ENCODE peak calls at places on chromosomes 4 and X, in eight cellular contexts. L is lower lobe of right lung; C is IMR-90; Q is sigmoid colon; O is CD8-positive, alpha-beta memory T cell; Z is gastrocnemius medialis; T is body of pancreas; G is AG04450. Y is an unnamed sample.

GRCh38 chr4:185405296-185405999 is 8.8 kb downstream of the ANKRD37 start:
- DNase-seq in L (no peak), C (no peak), Q (no peak), O (no peak), Z (no peak), T (no peak), G (no peak), Y (no peak)

GRCh38 chr4:18735740-18736288 is 714.3 kb upstream of the LCORL start:
- DNase-seq in L (no peak), C (no peak), Q (no peak), O (no peak), Z (no peak), T (no peak), G (no peak), Y (no peak)

GRCh38 chr4:185839770-185840169 is 27.8 kb upstream of the SORBS2 start:
- DNase-seq in L (no peak), C (peak; percentile 26), Q (no peak), O (no peak), Z (no peak), T (no peak), G (no peak), Y (no peak)

GRCh38 chrX:113275769-113276168 is 435.1 kb upstream of the AMOT start:
- DNase-seq in L (no peak), C (no peak), Q (no peak), O (no peak), Z (no peak), T (no peak), G (no peak), Y (no peak)

GRCh38 chr4:5003372-5003857 is 15.8 kb downstream of the CYTL1 start:
- DNase-seq in L (no peak), C (no peak), Q (no peak), O (no peak), Z (no peak), T (no peak), G (no peak), Y (no peak)

GRCh38 chr4:106034751-106035150 is 139.5 kb downstream of the NPNT start:
- DNase-seq in L (no peak), C (no peak), Q (no peak), O (no peak), Z (no peak), T (no peak), G (no peak), Y (no peak)

GRCh38 chr4:120753854-120754253 is 168.7 kb downstream of the PRDM5 start:
- DNase-seq in L (no peak), C (no peak), Q (no peak), O (no peak), Z (no peak), T (no peak), G (no peak), Y (no peak)

GRCh38 chr4:103171006-103171405 is 27.1 kb downstream of the CENPE start:
- DNase-seq in L (no peak), C (no peak), Q (no peak), O (no peak), Z (no peak), T (no peak), G (no peak), Y (no peak)

GRCh38 chr4:123744664-123745290 is 348.2 kb downstream of the SPRY1 start:
- DNase-seq in L (no peak), C (peak; percentile 7), Q (peak; percentile 65), O (no peak), Z (no peak), T (peak; percentile 6), G (no peak), Y (no peak)

GRCh38 chr4:181523973-181524372 is 719.2 kb upstream of the TENM3 start:
- DNase-seq in L (no peak), C (no peak), Q (no peak), O (no peak), Z (no peak), T (no peak), G (no peak), Y (no peak)

GRCh38 chr4:42306221-42307109 is 90.8 kb upstream of the SHISA3 start:
- DNase-seq in L (no peak), C (no peak), Q (peak; percentile 66), O (no peak), Z (peak; percentile 22), T (peak; percentile 9), G (no peak), Y (no peak)

GRCh38 chr4:56626963-56627362 is 54.1 kb downstream of the HOPX start:
- DNase-seq in L (no peak), C (no peak), Q (no peak), O (no peak), Z (no peak), T (no peak), G (no peak), Y (no peak)

GRCh38 chrX:87370865-87371264 is 146.7 kb upstream of the KLHL4 start:
- DNase-seq in L (no peak), C (no peak), Q (no peak), O (no peak), Z (no peak), T (no peak), G (no peak), Y (no peak)

GRCh38 chr4:150973626-150974250 is 41.3 kb downstream of the LRBA start:
- DNase-seq in L (no peak), C (no peak), Q (no peak), O (no peak), Z (no peak), T (no peak), G (no peak), Y (no peak)

GRCh38 chr4:67702166-67702565 is 1.2 kb upstream of the UBA6 start:
- DNase-seq in L (no peak), C (no peak), Q (no peak), O (no peak), Z (no peak), T (no peak), G (no peak), Y (no peak)

GRCh38 chr4:168558587-168558986 is 61.7 kb downstream of the PALLD start:
- DNase-seq in L (no peak), C (peak; percentile 60), Q (no peak), O (no peak), Z (no peak), T (no peak), G (no peak), Y (no peak)
- H3K27ac ChIP-seq in L (no peak overlapping the region), C (no peak overlapping the region), Q (no peak overlapping the region), O (no peak overlapping the region), Z (no peak overlapping the region), T (no peak overlapping the region), G (no peak overlapping the region), Y (no peak overlapping the region)

GRCh38 chrX:12581546-12581945 is 209.7 kb upstream of the PRPS2 start:
- DNase-seq in L (no peak), C (no peak), Q (no peak), O (no peak), Z (no peak), T (no peak), G (no peak), Y (no peak)

GRCh38 chrX:12583543-12583942 is 207.7 kb upstream of the PRPS2 start:
- DNase-seq in L (no peak), C (no peak), Q (no peak), O (no peak), Z (no peak), T (no peak), G (no peak), Y (no peak)

GRCh38 chrX:12579311-12579710 is 211.9 kb upstream of the PRPS2 start:
- DNase-seq in L (no peak), C (no peak), Q (no peak), O (no peak), Z (no peak), T (no peak), G (no peak), Y (no peak)

GRCh38 chrX:12580548-12580947 is 210.7 kb upstream of the PRPS2 start:
- DNase-seq in L (no peak), C (peak; percentile 7), Q (no peak), O (no peak), Z (no peak), T (no peak), G (no peak), Y (no peak)
- H3K27ac ChIP-seq in L (no peak overlapping the region), C (no peak overlapping the region), Q (no peak overlapping the region), O (no peak overlapping the region), Z (no peak overlapping the region), T (no peak overlapping the region), G (no peak overlapping the region), Y (no peak overlapping the region)

GRCh38 chrX:1492421-1493012 is 39.8 kb upstream of the ASMTL start:
- DNase-seq in L (no peak), C (no peak), Q (peak; percentile 39), O (no peak), Z (no peak), T (no peak), G (no peak), Y (no peak)

GRCh38 chrX:1491851-1492349 is 39.2 kb upstream of the ASMTL start:
- DNase-seq in L (no peak), C (no peak), Q (peak; percentile 39), O (peak; percentile 84), Z (no peak), T (no peak), G (no peak), Y (no peak)

GRCh38 chrX:1493877-1494510 is 41.3 kb upstream of the ASMTL start:
- DNase-seq in L (no peak), C (no peak), Q (no peak), O (no peak), Z (no peak), T (no peak), G (no peak), Y (no peak)

GRCh38 chrX:1496076-1496475 is 40.9 kb downstream of the P2RY8 start:
- DNase-seq in L (no peak), C (no peak), Q (no peak), O (no peak), Z (no peak), T (no peak), G (no peak), Y (no peak)

GRCh38 chrX:1493317-1493856 is 40.7 kb upstream of the ASMTL start:
- DNase-seq in L (no peak), C (no peak), Q (peak; percentile 34), O (no peak), Z (no peak), T (no peak), G (no peak), Y (no peak)
- H3K27ac ChIP-seq in L (no peak overlapping the region), C (no peak overlapping the region), Q (no peak overlapping the region), O (no peak overlapping the region), Z (peak overlapping the region; percentile 56), T (no peak overlapping the region), G (no peak overlapping the region), Y (peak overlapping the region; percentile 13)

GRCh38 chrX:107673933-107674479 is 45.7 kb downstream of the PRPS1 start:
- DNase-seq in L (peak; percentile 93), C (no peak), Q (peak; percentile 93), O (peak; percentile 97), Z (peak; percentile 84), T (peak; percentile 63), G (no peak), Y (peak; percentile 94)

GRCh38 chrX:107675823-107676555 is 47.7 kb downstream of the PRPS1 start:
- DNase-seq in L (peak; percentile 52), C (peak; percentile 35), Q (peak; percentile 77), O (peak; percentile 47), Z (peak; percentile 56), T (peak; percentile 29), G (no peak), Y (peak; percentile 24)

GRCh38 chrX:107673401-107673800 is 45.1 kb downstream of the PRPS1 start:
- DNase-seq in L (no peak), C (no peak), Q (no peak), O (no peak), Z (no peak), T (no peak), G (no peak), Y (no peak)

GRCh38 chrX:107675365-107675654 is 47.0 kb downstream of the PRPS1 start:
- DNase-seq in L (no peak), C (no peak), Q (no peak), O (no peak), Z (no peak), T (no peak), G (no peak), Y (no peak)

GRCh38 chrX:107674480-107675364 is 46.4 kb downstream of the PRPS1 start:
- DNase-seq in L (peak; percentile 69), C (no peak), Q (peak; percentile 95), O (peak; percentile 78), Z (peak; percentile 83), T (peak; percentile 45), G (no peak), Y (no peak)
- H3K27ac ChIP-seq in L (peak overlapping the region; percentile 98), C (no peak overlapping the region), Q (peak overlapping the region; percentile 91), O (peak overlapping the region; percentile 99), Z (peak overlapping the region; percentile 94), T (peak overlapping the region; percentile 89), G (no peak overlapping the region), Y (peak overlapping the region; percentile 97)

Y was measured in CD4-positive, alpha-beta T cell.